ENCODE peak calls at places on chromosome 20, in six cellular contexts. T is ELR; H is CD8-positive, alpha-beta memory T cell; A is dorsolateral prefrontal cortex; D is stimulated activated CD8-positive, alpha-beta memory T cell treated with anti-CD3 and anti-CD28 coated beads, Interleukin-15, amount 100 ng/mL, for 24 hours; X is stimulated activated CD4-positive, alpha-beta T cell treated with anti-CD3 and anti-CD28 coated beads, Interleukin-4, amount 100 ng/mL, for 24 hours. Y is an unnamed sample.

GRCh38 chr20:34536798-34537394 is 20.7 kb downstream of the DYNLRB1 start:
- DNase-seq in X (peak; percentile 52), A (peak; percentile 56), T (peak; percentile 53), D (no peak), H (peak; percentile 64), Y (peak; percentile 84)

GRCh38 chr20:46157625-46158024 is 39.5 kb downstream of the CD40 start:
- DNase-seq in T (no peak), H (no peak), X (no peak), A (no peak), D (no peak), Y (no peak)

GRCh38 chr20:43974665-43975064 is 60.0 kb downstream of the TOX2 start:
- DNase-seq in X (no peak), A (no peak), H (no peak), T (no peak), D (no peak), Y (peak; percentile 28)

GRCh38 chr20:62551408-62552323 is 75.9 kb upstream of the GATA5 start:
- DNase-seq in H (no peak), T (no peak), A (no peak), D (no peak), X (no peak), Y (no peak)

GRCh38 chr20:1891263-1892121 is 3.7 kb upstream of the SIRPA start:
- DNase-seq in T (no peak), X (no peak), D (no peak), H (no peak), A (no peak), Y (no peak)

GRCh38 chr20:20322912-20323311 is 45.0 kb upstream of the INSM1 start:
- DNase-seq in X (no peak), D (no peak), T (no peak), A (no peak), H (no peak), Y (no peak)

GRCh38 chr20:25136643-25137559 is 55.0 kb upstream of the VSX1 start:
- DNase-seq in H (no peak), A (peak; percentile 52), X (no peak), T (peak; percentile 90), D (no peak), Y (no peak)

GRCh38 chr20:50367739-50368375 is 142.3 kb upstream of the PTPN1 start:
- DNase-seq in D (no peak), T (no peak), H (no peak), X (no peak), A (no peak), Y (no peak)

GRCh38 chr20:52242237-52243230 is 51.0 kb upstream of the ZFP64 start:
- DNase-seq in H (no peak), D (no peak), T (peak; percentile 66), A (no peak), X (no peak), Y (no peak)

GRCh38 chr20:60228255-60228654 is 270.0 kb downstream of the CDH26 start:
- DNase-seq in H (no peak), T (no peak), A (no peak), X (no peak), D (no peak), Y (no peak)

GRCh38 chr20:49785851-49786174 is 26.8 kb upstream of the SLC9A8 start:
- DNase-seq in D (no peak), X (no peak), A (no peak), T (no peak), H (no peak), Y (no peak)

GRCh38 chr20:9068232-9068781 is 580 bp upstream of the PLCB4 start:
- DNase-seq in X (no peak), A (peak; percentile 24), D (no peak), T (peak; percentile 64), H (no peak), Y (no peak)

GRCh38 chr20:36802326-36803223 is 29.0 kb upstream of the DSN1 start:
- DNase-seq in X (no peak), H (no peak), D (no peak), T (peak; percentile 66), A (no peak), Y (no peak)

GRCh38 chr20:37299718-37300529 is 10.5 kb downstream of the MANBAL start:
- DNase-seq in T (no peak), D (no peak), X (no peak), H (no peak), A (no peak), Y (peak; percentile 24)

GRCh38 chr20:7650481-7650880 is 289.8 kb downstream of the HAO1 start:
- DNase-seq in X (no peak), D (no peak), A (no peak), H (no peak), T (no peak), Y (no peak)

GRCh38 chr20:47544852-47545251 is 43.2 kb downstream of the NCOA3 start:
- DNase-seq in H (no peak), D (no peak), T (no peak), X (no peak), A (no peak), Y (no peak)

GRCh38 chr20:36833275-36834020 is 42.5 kb upstream of the TLDC2 start:
- DNase-seq in X (no peak), A (no peak), T (no peak), H (no peak), D (no peak), Y (no peak)

GRCh38 chr20:45945678-45946148 is 11.2 kb downstream of the PCIF1 start:
- DNase-seq in A (no peak), T (peak; percentile 81), D (no peak), X (no peak), H (no peak), Y (peak; percentile 60)

GRCh38 chr20:63031251-63032014 is 24.7 kb upstream of the BHLHE23 start:
- DNase-seq in D (no peak), H (peak; percentile 39), T (no peak), X (no peak), A (no peak), Y (no peak)

GRCh38 chr20:24837721-24838456 is 111.2 kb upstream of the CST7 start:
- DNase-seq in A (no peak), H (no peak), T (peak; percentile 80), D (no peak), X (no peak), Y (no peak)

GRCh38 chr20:50304883-50305635 is 114.4 kb downstream of the CEBPB start:
- DNase-seq in H (no peak), A (no peak), T (peak; percentile 97), D (no peak), X (no peak), Y (no peak)

GRCh38 chr20:3203315-3204123 is 963 bp downstream of the DDRGK1 start:
- DNase-seq in T (peak; percentile 45), X (peak; percentile 36), H (peak; percentile 51), A (no peak), D (no peak), Y (peak; percentile 75)

GRCh38 chr20:10110151-10110550 is 75.4 kb downstream of the ANKEF1 start:
- DNase-seq in X (no peak), A (no peak), H (no peak), T (peak; percentile 84), D (no peak), Y (no peak)

GRCh38 chr20:58135441-58136170 is 92.8 kb downstream of the ANKRD60 start:
- DNase-seq in A (no peak), D (no peak), X (no peak), H (no peak), T (peak; percentile 57), Y (no peak)

GRCh38 chr20:3276400-3277015 is 37.5 kb upstream of the SLC4A11 start:
- DNase-seq in H (no peak), T (peak; percentile 47), A (no peak), X (no peak), D (no peak), Y (no peak)

GRCh38 chr20:37745553-37745952 is 51.7 kb downstream of the CTNNBL1 start:
- DNase-seq in X (no peak), A (no peak), T (no peak), D (no peak), H (no peak), Y (peak; percentile 64)

GRCh38 chr20:2468581-2469407 is 1.8 kb downstream of the SNRPB start:
- DNase-seq in H (no peak), T (no peak), A (no peak), X (no peak), D (no peak), Y (no peak)

GRCh38 chr20:42392417-42392816 is 774.2 kb upstream of the CHD6 start:
- DNase-seq in A (no peak), X (no peak), D (no peak), H (no peak), T (no peak), Y (no peak)

GRCh38 chr20:62087227-62087626 is 21.5 kb upstream of the TAF4 start:
- DNase-seq in X (no peak), A (no peak), D (no peak), T (no peak), H (no peak), Y (no peak)

GRCh38 chr20:20411382-20411781 is 43.5 kb downstream of the INSM1 start:
- DNase-seq in D (no peak), X (no peak), T (no peak), H (no peak), A (no peak), Y (no peak)

GRCh38 chr20:53608071-53608455 is 14.4 kb upstream of the ZNF217 start:
- DNase-seq in H (no peak), A (no peak), X (no peak), T (no peak), D (no peak), Y (no peak)

GRCh38 chr20:19758888-19759331 is 852 bp downstream of the RIN2 start:
- DNase-seq in D (no peak), X (no peak), H (no peak), A (no peak), T (peak; percentile 3), Y (no peak)

GRCh38 chr20:57394087-57395082 is 3.2 kb downstream of the RBM38 start:
- DNase-seq in A (peak; percentile 9), X (no peak), T (no peak), D (no peak), H (peak; percentile 35), Y (peak; percentile 51)

GRCh38 chr20:44633872-44634600 is 17.5 kb downstream of the ADA start:
- DNase-seq in X (no peak), D (no peak), T (no peak), H (no peak), A (no peak), Y (no peak)

GRCh38 chr20:56515657-56516381 is 8.7 kb upstream of the FAM209A start:
- DNase-seq in A (no peak), X (no peak), H (no peak), D (no peak), T (peak; percentile 44), Y (no peak)

GRCh38 chr20:49277786-49278035 is 146 bp downstream of the ZNFX1 start:
- DNase-seq in H (no peak), X (no peak), D (no peak), A (no peak), T (no peak), Y (no peak)

Y was measured in activated effector memory CD4-positive, alpha-beta T cell treated with anti-CD3 and anti-CD28 coated beads, Interleukin-2, amount 50 U/mL, for 16 hours.